ENCODE peak calls at places on chromosome 11, in five cellular contexts. Z, U, K, O and X are unnamed samples.

GRCh38 chr11:103530257-103530656 is 421.0 kb downstream of the DYNC2H1 start:
- DNase-seq in Z (no peak), K (no peak), U (no peak), O (no peak), X (no peak)

GRCh38 chr11:44589301-44589700 is 23.8 kb downstream of the CD82 start:
- DNase-seq in Z (no peak), U (no peak), K (peak; percentile 78), O (no peak), X (no peak)

GRCh38 chr11:10139656-10140055 is 154.4 kb downstream of the SBF2 start:
- DNase-seq in K (no peak), U (no peak), O (no peak), Z (peak; percentile 12), X (no peak)

GRCh38 chr11:113077379-113077778 is 116.2 kb downstream of the NCAM1 start:
- DNase-seq in O (no peak), K (no peak), Z (no peak), U (no peak), X (no peak)

GRCh38 chr11:10454902-10455631 is at the start of gene AMPD3:
- DNase-seq in O (peak; percentile 53), U (no peak), Z (peak; percentile 82), K (peak; percentile 80), X (no peak)

GRCh38 chr11:120563698-120564572 is 52.4 kb downstream of the GRIK4 start:
- DNase-seq in Z (no peak), O (peak; percentile 83), K (no peak), U (no peak), X (no peak)

GRCh38 chr11:49995559-49995958 is 13.2 kb upstream of the OR4C12 start:
- DNase-seq in Z (peak; percentile 71), O (no peak), K (no peak), U (no peak), X (no peak)

GRCh38 chr11:61133956-61134662 is 27.1 kb downstream of the VPS37C start:
- DNase-seq in O (no peak), K (peak; percentile 58), U (no peak), Z (no peak), X (no peak)

GRCh38 chr11:124738713-124739478 is 846 bp upstream of the NRGN start:
- DNase-seq in O (no peak), Z (no peak), U (no peak), K (no peak), X (no peak)

GRCh38 chr11:78216571-78217287 is 28.0 kb downstream of the USP35 start:
- DNase-seq in O (no peak), Z (peak; percentile 16), U (no peak), K (no peak), X (no peak)

GRCh38 chr11:117669616-117670015 is 127.4 kb downstream of the DSCAML1 start:
- DNase-seq in O (no peak), U (no peak), Z (no peak), K (no peak), X (no peak)

GRCh38 chr11:124108158-124108557 is 7.1 kb upstream of the VWA5A start:
- DNase-seq in O (no peak), K (no peak), Z (peak; percentile 29), U (no peak), X (no peak)

GRCh38 chr11:59145534-59145933 is 2.9 kb downstream of the FAM111A start:
- DNase-seq in U (no peak), Z (no peak), O (no peak), K (no peak), X (peak; percentile 41)

GRCh38 chr11:69563946-69564780 is 76.8 kb upstream of the CCND1 start:
- DNase-seq in K (peak; percentile 35), O (no peak), U (no peak), Z (no peak), X (no peak)

GRCh38 chr11:12901874-12902481 is 107.1 kb upstream of the RASSF10 start:
- DNase-seq in U (no peak), K (no peak), Z (no peak), O (no peak), X (no peak)

DNA sequence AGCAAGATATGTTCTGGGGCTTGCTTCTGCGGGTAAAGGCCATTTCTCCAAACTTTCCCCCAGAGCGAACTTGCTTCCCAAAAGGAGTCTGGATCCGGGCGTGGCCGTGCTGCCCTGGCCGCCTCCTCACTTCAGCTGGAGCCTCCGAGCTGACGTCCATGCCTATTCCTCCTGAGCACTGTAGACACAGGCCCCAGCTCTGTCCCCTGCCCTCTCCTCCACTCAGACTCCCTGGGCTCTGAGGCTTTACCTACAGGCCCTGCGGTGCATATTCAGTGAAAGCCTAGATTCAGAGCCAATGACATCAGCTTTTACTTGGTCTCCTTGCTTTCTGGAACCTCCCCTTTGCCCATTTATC is 9.6 kb downstream of the LRP5 start:
- DNase-seq in Z (no peak), U (no peak), O (no peak), K (no peak), X (no peak)
- H3K4me1 ChIP-seq in Z (peaks cover 30% of the 10 kb centered on the region), U (peaks cover 10% of the 10 kb centered on the region), O (peaks cover 1% of the 10 kb centered on the region), K (peaks cover 67% of the 10 kb centered on the region), X (peaks cover under 1% of the 10 kb centered on the region)

GRCh38 chr11:114439229-114440120 is at the start of gene REXO2:
- DNase-seq in Z (peak; percentile 93), U (peak; percentile 81), K (peak; percentile 98), O (peak; percentile 97), X (peak; percentile 92)

GRCh38 chr11:114441921-114442320 is 2.7 kb downstream of the REXO2 start:
- DNase-seq in U (no peak), O (no peak), K (no peak), Z (no peak), X (no peak)

GRCh38 chr11:114440971-114441810 is 1.9 kb downstream of the REXO2 start:
- DNase-seq in Z (no peak), K (no peak), O (no peak), U (no peak), X (no peak)

GRCh38 chr11:114440121-114440860 is 1.0 kb downstream of the REXO2 start:
- DNase-seq in U (no peak), K (no peak), O (no peak), Z (no peak), X (no peak)

GRCh38 chr11:114442559-114442958 is 3.3 kb downstream of the REXO2 start:
- DNase-seq in K (no peak), U (no peak), O (no peak), Z (no peak), X (no peak)
- TF ChIP-seq EP300 in K (no peak), U (no peak), O (no peak), Z (no peak), X (no peak)

GRCh38 chr11:844693-845644 is 2.3 kb downstream of the TSPAN4 start:
- DNase-seq in Z (peak; percentile 92), U (peak; percentile 67), O (peak; percentile 95), K (peak; percentile 99), X (peak; percentile 97)

GRCh38 chr11:843086-843704 is 543 bp downstream of the TSPAN4 start:
- DNase-seq in K (no peak), Z (no peak), U (no peak), O (peak; percentile 71), X (no peak)

GRCh38 chr11:842370-843002 is at the start of the genes POLR2L and TSPAN4:
- DNase-seq in Z (peak; percentile 94), O (peak; percentile 93), K (peak; percentile 96), U (no peak), X (peak; percentile 77)

GRCh38 chr11:845872-846271 is 3.2 kb downstream of the TSPAN4 start:
- DNase-seq in U (no peak), Z (no peak), O (no peak), K (no peak), X (no peak)

GRCh38 chr11:843818-844692 is 1.4 kb downstream of the TSPAN4 start:
- DNase-seq in K (peak; percentile 97), Z (peak; percentile 96), U (peak; percentile 89), O (peak; percentile 92), X (peak; percentile 97)
- TF ChIP-seq POLR2A in K (no peak), Z (peak; percentile 56), U (no peak), O (peak; percentile 25), X (peak; percentile 26)

DNA sequence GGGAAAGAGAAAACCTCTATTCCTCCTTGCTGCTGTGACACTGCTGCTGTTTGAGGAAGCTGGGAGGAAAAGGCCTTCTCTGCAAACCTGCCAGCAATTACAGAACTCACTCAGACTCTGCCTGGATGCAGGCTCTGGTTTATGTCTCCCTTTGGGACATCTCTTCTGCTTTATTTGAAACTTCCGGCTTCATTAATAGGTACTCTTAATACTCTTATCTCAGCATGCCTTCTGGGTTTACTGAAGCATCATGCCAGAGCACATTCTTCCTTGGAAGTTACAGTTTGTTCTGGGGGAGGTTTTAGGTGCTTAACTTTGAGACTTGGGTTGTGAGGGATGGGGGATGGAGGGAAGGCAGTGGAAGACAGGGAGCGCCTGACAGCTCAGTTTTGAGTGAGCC is 79.9 kb downstream of the NAV2 start:
- DNase-seq in O (no peak), K (no peak), U (no peak), Z (no peak), X (no peak)
- H3K4me1 ChIP-seq in O (peaks cover 2% of the 10 kb centered on the region), K (peaks cover 77% of the 10 kb centered on the region), U (peaks cover 5% of the 10 kb centered on the region), Z (no peaks in the 10 kb centered on the region), X (peaks cover 45% of the 10 kb centered on the region)

DNA sequence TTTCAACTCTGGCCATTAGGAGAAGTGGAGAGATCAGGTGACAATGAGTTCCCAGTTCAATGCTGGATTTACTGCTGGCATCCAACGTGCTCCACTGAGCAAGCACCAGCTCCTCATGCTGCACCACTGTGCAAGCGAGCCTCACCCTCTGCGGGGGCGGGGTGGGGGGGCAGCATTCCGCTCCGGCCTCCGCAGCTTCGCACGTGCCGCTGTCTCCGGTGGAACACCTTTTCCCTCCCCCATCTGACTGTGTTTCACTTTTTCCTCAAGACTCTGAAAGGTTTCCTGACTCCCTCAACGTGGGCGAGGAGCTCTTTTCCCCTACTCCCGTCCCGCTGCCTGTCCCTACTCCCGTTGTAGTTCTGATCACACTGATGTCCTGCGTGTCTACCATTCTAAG is 835 bp upstream of the RHOD start:
- DNase-seq in Z (no peak), U (no peak), O (peak; percentile 53), K (no peak), X (no peak)
- TF ChIP-seq EP300 in Z (no peak), U (no peak), O (no peak), K (no peak), X (no peak)

GRCh38 chr11:122202951-122203456 is 87.0 kb upstream of the BLID start:
- DNase-seq in U (peak; percentile 34), K (peak; percentile 89), O (peak; percentile 91), Z (peak; percentile 64), X (peak; percentile 54)
- TF ChIP-seq POLR2A in U (no peak), K (no peak), O (no peak), Z (no peak), X (no peak)

GRCh38 chr11:86370922-86371614 is 3.6 kb upstream of the CCDC81 start:
- DNase-seq in Z (peak; percentile 22), U (no peak), O (no peak), K (no peak), X (no peak)
- H3K4me1 ChIP-seq in Z (no peaks in the 10 kb centered on the region), U (no peaks in the 10 kb centered on the region), O (peaks cover 2% of the 10 kb centered on the region), K (no peaks in the 10 kb centered on the region), X (no peaks in the 10 kb centered on the region)

DNA sequence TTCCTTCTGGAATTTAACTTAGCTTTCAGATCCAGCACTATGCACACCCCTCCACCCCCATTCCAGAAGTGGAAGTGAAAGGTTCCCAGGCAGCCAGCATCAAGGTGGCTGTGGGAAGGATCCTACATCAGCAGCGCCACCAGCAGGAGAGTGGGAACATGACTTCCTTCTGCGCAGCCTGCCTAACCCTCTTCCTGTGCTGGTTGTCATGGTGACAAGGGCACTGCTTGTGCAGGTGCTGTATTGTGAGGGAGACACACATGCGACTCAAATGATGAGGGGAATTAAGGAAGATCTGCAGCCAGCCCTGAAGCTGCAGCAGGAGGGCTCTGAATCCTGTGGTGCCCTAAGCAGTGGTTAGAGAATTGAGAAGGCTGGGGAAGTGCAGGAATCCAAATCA is 904.4 kb upstream of the API5 start:
- DNase-seq in U (peak; percentile 70), Z (no peak), K (no peak), O (no peak), X (no peak)
- TF ChIP-seq EP300 in U (no peak), Z (no peak), K (no peak), O (no peak), X (no peak)